ENCODE peak calls at places on chromosomes 5 and 9, in seven cellular contexts. One of them, this sample, is unnamed.

GRCh38 chr9:123217148-123217585 is 51.2 kb downstream of the STRBP start:
- DNase-seq in activated naive CD8-positive, alpha-beta T cell treated with anti-CD3 and anti-CD28 coated beads for 36 hours: no peak
- DNase-seq in RWPE1: no peak
- DNase-seq in fibroblast of lung: peak
- DNase-seq in astrocyte: peak
- DNase-seq in activated T-helper 9 cell treated with anti-CD3 and anti-CD28 coated beads, Interleukin-2, amount 50 U/mL, for 16 hours: no peak
- DNase-seq in NCI-H1417: no peak
- DNase-seq in this sample: no peak

GRCh38 chr5:68339921-68340321 is 124.4 kb downstream of the PIK3R1 start:
- DNase-seq in RWPE1: no peak
- DNase-seq in NCI-H1417: no peak
- DNase-seq in fibroblast of lung: no peak
- DNase-seq in astrocyte: peak
- DNase-seq in activated naive CD8-positive, alpha-beta T cell treated with anti-CD3 and anti-CD28 coated beads for 36 hours: no peak
- DNase-seq in activated T-helper 9 cell treated with anti-CD3 and anti-CD28 coated beads, Interleukin-2, amount 50 U/mL, for 16 hours: no peak
- DNase-seq in this sample: no peak

GRCh38 chr5:76733049-76733417 is 17.1 kb downstream of the F2R start:
- DNase-seq in astrocyte: no peak
- DNase-seq in RWPE1: no peak
- DNase-seq in activated naive CD8-positive, alpha-beta T cell treated with anti-CD3 and anti-CD28 coated beads for 36 hours: no peak
- DNase-seq in NCI-H1417: no peak
- DNase-seq in activated T-helper 9 cell treated with anti-CD3 and anti-CD28 coated beads, Interleukin-2, amount 50 U/mL, for 16 hours: peak
- DNase-seq in fibroblast of lung: no peak
- DNase-seq in this sample: no peak

GRCh38 chr9:6239694-6240093 is 24.1 kb downstream of the IL33 start:
- DNase-seq in activated naive CD8-positive, alpha-beta T cell treated with anti-CD3 and anti-CD28 coated beads for 36 hours: no peak
- DNase-seq in NCI-H1417: no peak
- DNase-seq in fibroblast of lung: peak
- DNase-seq in astrocyte: no peak
- DNase-seq in RWPE1: no peak
- DNase-seq in activated T-helper 9 cell treated with anti-CD3 and anti-CD28 coated beads, Interleukin-2, amount 50 U/mL, for 16 hours: no peak
- DNase-seq in this sample: no peak

GRCh38 chr5:120402606-120403005 is 61.5 kb upstream of the PRR16 start:
- DNase-seq in activated T-helper 9 cell treated with anti-CD3 and anti-CD28 coated beads, Interleukin-2, amount 50 U/mL, for 16 hours: no peak
- DNase-seq in activated naive CD8-positive, alpha-beta T cell treated with anti-CD3 and anti-CD28 coated beads for 36 hours: no peak
- DNase-seq in RWPE1: no peak
- DNase-seq in astrocyte: no peak
- DNase-seq in fibroblast of lung: no peak
- DNase-seq in NCI-H1417: no peak
- DNase-seq in this sample: no peak

GRCh38 chr5:39193553-39194465 is 25.6 kb downstream of the FYB1 start:
- DNase-seq in fibroblast of lung: no peak
- DNase-seq in RWPE1: no peak
- DNase-seq in astrocyte: no peak
- DNase-seq in activated T-helper 9 cell treated with anti-CD3 and anti-CD28 coated beads, Interleukin-2, amount 50 U/mL, for 16 hours: no peak
- DNase-seq in NCI-H1417: no peak
- DNase-seq in activated naive CD8-positive, alpha-beta T cell treated with anti-CD3 and anti-CD28 coated beads for 36 hours: no peak
- DNase-seq in this sample: no peak

GRCh38 chr5:34487202-34487879 is 168.8 kb upstream of the RAI14 start:
- DNase-seq in activated T-helper 9 cell treated with anti-CD3 and anti-CD28 coated beads, Interleukin-2, amount 50 U/mL, for 16 hours: no peak
- DNase-seq in NCI-H1417: peak
- DNase-seq in fibroblast of lung: peak
- DNase-seq in activated naive CD8-positive, alpha-beta T cell treated with anti-CD3 and anti-CD28 coated beads for 36 hours: no peak
- DNase-seq in astrocyte: peak
- DNase-seq in RWPE1: peak
- DNase-seq in this sample: no peak

GRCh38 chr9:88776717-88777497 is 214.4 kb upstream of the S1PR3 start:
- DNase-seq in astrocyte: peak
- DNase-seq in activated T-helper 9 cell treated with anti-CD3 and anti-CD28 coated beads, Interleukin-2, amount 50 U/mL, for 16 hours: no peak
- DNase-seq in RWPE1: peak
- DNase-seq in fibroblast of lung: peak
- DNase-seq in activated naive CD8-positive, alpha-beta T cell treated with anti-CD3 and anti-CD28 coated beads for 36 hours: no peak
- DNase-seq in NCI-H1417: no peak
- DNase-seq in this sample: no peak

GRCh38 chr9:116899337-116900006 is 212.4 kb downstream of the TRIM32 start:
- DNase-seq in activated T-helper 9 cell treated with anti-CD3 and anti-CD28 coated beads, Interleukin-2, amount 50 U/mL, for 16 hours: no peak
- DNase-seq in RWPE1: no peak
- DNase-seq in activated naive CD8-positive, alpha-beta T cell treated with anti-CD3 and anti-CD28 coated beads for 36 hours: no peak
- DNase-seq in astrocyte: peak
- DNase-seq in NCI-H1417: no peak
- DNase-seq in fibroblast of lung: no peak
- DNase-seq in this sample: no peak

GRCh38 chr5:123906698-123907295 is 394.8 kb downstream of the CSNK1G3 start:
- DNase-seq in astrocyte: no peak
- DNase-seq in NCI-H1417: no peak
- DNase-seq in RWPE1: no peak
- DNase-seq in activated T-helper 9 cell treated with anti-CD3 and anti-CD28 coated beads, Interleukin-2, amount 50 U/mL, for 16 hours: no peak
- DNase-seq in fibroblast of lung: no peak
- DNase-seq in activated naive CD8-positive, alpha-beta T cell treated with anti-CD3 and anti-CD28 coated beads for 36 hours: no peak
- DNase-seq in this sample: no peak

GRCh38 chr5:78813906-78814518 is 165.4 kb upstream of the LHFPL2 start:
- DNase-seq in NCI-H1417: no peak
- DNase-seq in activated T-helper 9 cell treated with anti-CD3 and anti-CD28 coated beads, Interleukin-2, amount 50 U/mL, for 16 hours: no peak
- DNase-seq in fibroblast of lung: peak
- DNase-seq in astrocyte: no peak
- DNase-seq in RWPE1: no peak
- DNase-seq in activated naive CD8-positive, alpha-beta T cell treated with anti-CD3 and anti-CD28 coated beads for 36 hours: no peak
- DNase-seq in this sample: no peak

GRCh38 chr5:38757451-38758245 is 88.2 kb upstream of the OSMR start:
- DNase-seq in NCI-H1417: no peak
- DNase-seq in astrocyte: peak
- DNase-seq in fibroblast of lung: no peak
- DNase-seq in activated T-helper 9 cell treated with anti-CD3 and anti-CD28 coated beads, Interleukin-2, amount 50 U/mL, for 16 hours: no peak
- DNase-seq in RWPE1: no peak
- DNase-seq in activated naive CD8-positive, alpha-beta T cell treated with anti-CD3 and anti-CD28 coated beads for 36 hours: no peak
- DNase-seq in this sample: no peak

GRCh38 chr5:114311943-114312342 is 49.9 kb upstream of the KCNN2 start:
- DNase-seq in RWPE1: no peak
- DNase-seq in fibroblast of lung: no peak
- DNase-seq in activated T-helper 9 cell treated with anti-CD3 and anti-CD28 coated beads, Interleukin-2, amount 50 U/mL, for 16 hours: no peak
- DNase-seq in NCI-H1417: no peak
- DNase-seq in astrocyte: no peak
- DNase-seq in activated naive CD8-positive, alpha-beta T cell treated with anti-CD3 and anti-CD28 coated beads for 36 hours: no peak
- DNase-seq in this sample: no peak

GRCh38 chr9:25960235-25960634 is 282.0 kb upstream of the TUSC1 start:
- DNase-seq in activated T-helper 9 cell treated with anti-CD3 and anti-CD28 coated beads, Interleukin-2, amount 50 U/mL, for 16 hours: no peak
- DNase-seq in RWPE1: no peak
- DNase-seq in activated naive CD8-positive, alpha-beta T cell treated with anti-CD3 and anti-CD28 coated beads for 36 hours: no peak
- DNase-seq in astrocyte: no peak
- DNase-seq in fibroblast of lung: no peak
- DNase-seq in NCI-H1417: no peak
- DNase-seq in this sample: no peak

GRCh38 chr5:68285857-68286611 is 70.5 kb downstream of the PIK3R1 start:
- DNase-seq in activated naive CD8-positive, alpha-beta T cell treated with anti-CD3 and anti-CD28 coated beads for 36 hours: no peak
- DNase-seq in activated T-helper 9 cell treated with anti-CD3 and anti-CD28 coated beads, Interleukin-2, amount 50 U/mL, for 16 hours: no peak
- DNase-seq in astrocyte: peak
- DNase-seq in fibroblast of lung: peak
- DNase-seq in RWPE1: peak
- DNase-seq in NCI-H1417: peak
- DNase-seq in this sample: no peak

GRCh38 chr9:104412238-104412637 is 91.8 kb upstream of the OR13F1 start:
- DNase-seq in activated T-helper 9 cell treated with anti-CD3 and anti-CD28 coated beads, Interleukin-2, amount 50 U/mL, for 16 hours: no peak
- DNase-seq in activated naive CD8-positive, alpha-beta T cell treated with anti-CD3 and anti-CD28 coated beads for 36 hours: no peak
- DNase-seq in astrocyte: no peak
- DNase-seq in RWPE1: no peak
- DNase-seq in fibroblast of lung: peak
- DNase-seq in NCI-H1417: no peak
- DNase-seq in this sample: no peak

This sample was measured in NCI-H524.